ENCODE peak calls at places on chromosomes 2 and 18, in ten cellular contexts. K is HepG2, C is K562, Z is HCT116, Y is SK-N-SH, P is spleen, U is stomach, V is GM23338, M is esophagus muscularis mucosa, T is H1. R is an unnamed sample.

GRCh38 chr18:66210875-66211274 is 393.0 kb downstream of the CDH19 start:
- DNase-seq in Z (no peak), V (no peak), U (no peak), T (no peak), P (no peak), M (no peak), Y (no peak), K (no peak), C (no peak), R (no peak)

GRCh38 chr2:26735096-26735495 is 29.0 kb upstream of the SLC35F6 start:
- DNase-seq in T (no peak), Y (peak; percentile 80), Z (no peak), K (no peak), C (no peak), P (peak; percentile 50), V (no peak), U (no peak), M (no peak), R (no peak)

GRCh38 chr2:64153811-64154210 is 9.6 kb upstream of the PELI1 start:
- DNase-seq in P (no peak), Y (peak; percentile 29), K (no peak), V (peak; percentile 17), C (no peak), M (no peak), Z (no peak), U (no peak), T (no peak), R (no peak)

GRCh38 chr2:9232886-9233285 is 26.3 kb downstream of the ASAP2 start:
- DNase-seq in K (peak; percentile 87), T (no peak), Z (peak; percentile 77), Y (peak; percentile 53), P (no peak), V (no peak), C (peak; percentile 47), U (no peak), M (no peak), R (no peak)

GRCh38 chr18:74288730-74289129 is 3.0 kb downstream of the CYB5A start:
- DNase-seq in Y (no peak), P (no peak), U (no peak), K (peak; percentile 32), C (no peak), M (peak; percentile 87), Z (no peak), V (no peak), T (no peak), R (no peak)

GRCh38 chr2:112692496-112692911 is 28.3 kb upstream of the NT5DC4 start:
- DNase-seq in V (peak; percentile 49), C (peak; percentile 84), K (peak; percentile 96), T (peak; percentile 13), Z (peak; percentile 85), P (no peak), M (no peak), U (peak; percentile 49), Y (no peak), R (peak; percentile 52)

GRCh38 chr2:219997341-219997851 is 370.0 kb downstream of the SLC4A3 start:
- DNase-seq in C (peak; percentile 14), K (no peak), P (no peak), T (peak; percentile 27), M (peak; percentile 50), U (no peak), V (peak; percentile 81), Y (peak; percentile 2), Z (no peak), R (peak; percentile 7)

GRCh38 chr2:223601932-223602676 is at the start of gene SCG2:
- DNase-seq in P (peak; percentile 77), V (peak; percentile 90), U (peak; percentile 61), M (no peak), Y (peak; percentile 80), Z (peak; percentile 59), K (peak; percentile 42), T (peak; percentile 47), C (peak; percentile 9), R (peak; percentile 28)

GRCh38 chr2:49367003-49367402 is 212.7 kb upstream of the FSHR start:
- DNase-seq in C (no peak), U (no peak), Z (no peak), T (no peak), K (no peak), Y (no peak), V (no peak), M (no peak), P (no peak), R (no peak)

GRCh38 chr2:218260742-218261423 is at the start of gene GPBAR1:
- DNase-seq in P (no peak), V (peak; percentile 71), Z (no peak), K (peak; percentile 41), M (no peak), T (no peak), Y (no peak), C (no peak), U (peak; percentile 72), R (no peak)

GRCh38 chr2:46951290-46952064 is 35.9 kb upstream of the MCFD2 start:
- DNase-seq in M (no peak), Y (no peak), C (no peak), V (no peak), T (no peak), U (no peak), K (no peak), Z (no peak), P (no peak), R (no peak)

GRCh38 chr2:20624156-20624883 is 26.6 kb downstream of the HS1BP3 start:
- DNase-seq in P (peak; percentile 50), T (no peak), C (no peak), Z (no peak), Y (no peak), U (no peak), K (no peak), V (no peak), M (no peak), R (no peak)

GRCh38 chr2:147777408-147777807 is 67.4 kb upstream of the ACVR2A start:
- DNase-seq in V (no peak), U (no peak), P (no peak), T (no peak), Y (no peak), M (no peak), Z (no peak), K (no peak), C (no peak), R (no peak)

GRCh38 chr18:14959550-14959949 is 211.6 kb downstream of the ANKRD30B start:
- DNase-seq in C (no peak), K (no peak), U (no peak), V (no peak), T (no peak), P (no peak), Z (no peak), M (peak; percentile 82), Y (no peak), R (no peak)

DNA sequence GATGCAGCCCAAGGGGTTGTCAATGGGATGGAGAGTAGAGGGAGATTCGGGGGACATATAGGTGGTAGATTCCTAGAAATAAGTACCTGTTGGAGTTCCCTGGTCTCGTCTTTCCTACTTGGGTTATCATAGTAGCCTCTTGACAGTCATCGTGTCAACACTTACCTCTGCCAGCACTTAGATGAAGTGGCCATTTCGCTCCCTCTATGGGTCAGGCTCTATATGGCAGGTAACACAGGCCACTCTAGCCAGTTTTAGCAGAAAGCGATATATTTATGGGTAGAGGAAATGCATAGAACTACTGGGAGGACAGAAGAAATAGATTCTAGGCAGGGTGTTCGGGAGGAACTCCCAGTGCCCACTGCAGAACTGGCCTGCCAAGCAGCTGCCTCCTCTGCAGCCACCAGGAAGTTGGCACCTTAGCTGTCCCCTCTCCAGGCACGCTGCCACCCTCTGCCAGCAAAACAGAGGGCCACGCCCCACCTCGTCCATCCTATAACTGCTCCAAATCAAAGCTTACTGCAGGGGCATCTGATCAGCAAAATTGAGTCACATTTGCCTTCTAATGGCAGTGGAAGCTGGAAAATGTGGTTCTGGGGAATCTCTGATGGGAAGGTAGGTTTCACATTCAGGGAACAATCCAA is 181.3 kb downstream of the INSIG2 start:
- DNase-seq in K (peak; percentile 28), T (no peak), C (peak; percentile 11), U (no peak), Y (no peak), V (peak; percentile 55), P (no peak), Z (no peak), M (peak; percentile 83), R (no peak)
- TF ChIP-seq CTCF in K (peak; percentile 57), T (peak; percentile 30), C (peak; percentile 46), U (no peak), Y (peak; percentile 27), V (peak; percentile 59), P (no peak), Z (peak; percentile 56), M (no peak), R (no peak)

DNA sequence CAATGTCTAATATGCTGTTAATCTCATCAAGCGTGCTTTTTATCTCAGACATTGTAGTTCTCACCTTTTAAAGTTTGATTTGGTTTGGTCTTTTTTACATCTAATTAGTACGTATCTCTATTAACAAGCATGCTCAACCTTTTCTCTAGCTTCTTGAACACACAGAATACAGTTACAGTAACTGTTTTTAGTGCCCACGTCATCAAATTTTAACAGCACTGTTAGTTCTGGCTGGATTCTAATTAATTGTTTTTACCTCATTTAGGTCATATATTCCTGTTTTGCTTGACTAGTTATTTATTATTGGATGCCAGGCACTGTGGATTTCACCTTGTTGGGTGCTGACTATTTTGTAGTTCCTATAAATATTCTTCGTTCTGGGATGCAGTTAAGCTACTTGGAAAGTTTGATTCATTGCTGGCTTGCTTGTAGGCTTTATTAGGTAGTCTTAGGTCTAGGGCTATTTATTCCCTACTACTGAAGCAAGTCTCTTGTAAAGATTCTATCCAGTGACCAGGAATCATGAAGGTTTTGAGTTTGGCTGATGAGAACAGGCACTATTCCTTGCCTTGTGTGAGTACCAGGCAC is 263.0 kb downstream of the ETAA1 start:
- DNase-seq in T (no peak), Y (no peak), C (no peak), Z (no peak), P (no peak), K (no peak), U (no peak), M (peak; percentile 29), V (no peak), R (no peak)
- TF ChIP-seq POLR2AphosphoS5 in T (no peak), Y (no peak), C (no peak), Z (no peak), P (no peak), K (no peak), U (no peak), M (no peak), V (no peak), R (no peak)

DNA sequence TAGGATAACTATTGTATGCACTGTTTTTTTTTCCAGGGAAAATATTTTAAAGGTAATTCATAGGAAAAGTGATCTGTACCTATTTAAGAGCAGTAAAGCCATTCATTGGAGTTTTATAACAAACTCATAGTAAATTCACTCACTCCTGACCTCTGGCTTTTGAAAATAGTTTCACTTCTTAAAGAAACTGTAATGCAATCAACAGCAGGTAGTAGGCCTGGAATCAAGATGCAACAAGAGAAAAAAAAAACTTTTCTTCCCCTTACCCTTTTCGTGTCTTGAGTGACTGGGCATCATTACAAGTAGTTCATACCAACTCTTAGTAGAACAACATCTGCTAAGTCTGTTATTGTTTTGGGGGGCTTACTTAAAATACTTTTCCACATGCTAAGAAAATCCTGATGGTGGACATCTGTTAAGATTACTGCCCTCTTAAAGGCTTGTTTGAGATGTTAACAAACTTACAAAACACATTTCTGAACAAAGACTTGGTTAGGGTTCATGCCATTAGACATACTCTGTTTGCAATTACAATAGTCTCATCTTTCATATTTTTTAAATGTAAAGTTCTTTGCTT is 164.2 kb upstream of the FOSL2 start:
- DNase-seq in T (no peak), Z (no peak), M (no peak), Y (no peak), U (no peak), C (no peak), K (no peak), V (no peak), P (no peak), R (no peak)
- TF ChIP-seq CTCF in T (no peak), Z (no peak), M (no peak), Y (peak; percentile 29), U (no peak), C (peak; percentile 6), K (no peak), V (no peak), P (no peak), R (no peak)

GRCh38 chr2:73908689-73909652 is 16.2 kb downstream of the ACTG2 start:
- DNase-seq in Y (no peak), P (no peak), M (no peak), Z (no peak), U (no peak), V (no peak), T (no peak), C (no peak), K (no peak), R (no peak)
- TF ChIP-seq POLR2AphosphoS5 in Y (no peak), P (no peak), M (peak; percentile 91), Z (no peak), U (no peak), V (no peak), T (no peak), C (no peak), K (no peak), R (peak; percentile 41)

R was measured in prostate gland.